ENCODE peak calls at places on chromosomes 1 and 21, in six cellular contexts. P is ovary, M is HCT116, X is IMR-90, B is Peyer's patch, A is K562. D is an unnamed sample.
A peak's percentile ranks its signal among the peaks of the same experiment; 100 is the strongest.

GRCh38 chr1:9774744-9775679 is 48.8 kb downstream of the CLSTN1 start:
- DNase-seq in P (no peak), M (no peak), X (no peak), B (no peak), A (peak; percentile 85), D (no peak)

GRCh38 chr1:78303620-78304019 is 187.2 kb upstream of the PTGFR start:
- DNase-seq in P (no peak), M (no peak), X (peak; percentile 95), B (no peak), A (no peak), D (no peak)

GRCh38 chr1:74357150-74357549 is 122.0 kb downstream of the TNNI3K start:
- DNase-seq in P (no peak), M (no peak), X (no peak), B (no peak), A (no peak), D (no peak)

GRCh38 chr1:89552481-89553194 is 28.0 kb downstream of the LRRC8B start:
- DNase-seq in P (no peak), M (no peak), X (no peak), B (no peak), A (no peak), D (no peak)

GRCh38 chr1:168360151-168360550 is 79.5 kb downstream of the TBX19 start:
- DNase-seq in P (no peak), M (no peak), X (no peak), B (no peak), A (no peak), D (no peak)

GRCh38 chr1:235259133-235259778 is 68.7 kb downstream of the ARID4B start:
- DNase-seq in P (no peak), M (no peak), X (no peak), B (no peak), A (no peak), D (no peak)

GRCh38 chr1:12548279-12549105 is 69.5 kb downstream of the DHRS3 start:
- DNase-seq in P (no peak), M (no peak), X (no peak), B (no peak), A (no peak), D (no peak)

GRCh38 chr21:26099610-26100219 is 70.9 kb downstream of the APP start:
- DNase-seq in P (no peak), M (no peak), X (peak; percentile 70), B (no peak), A (peak; percentile 6), D (no peak)

GRCh38 chr1:213389061-213389581 is 338.1 kb downstream of the RPS6KC1 start:
- DNase-seq in P (no peak), M (no peak), X (no peak), B (no peak), A (no peak), D (no peak)

GRCh38 chr1:154129392-154129970 is 25.4 kb downstream of the NUP210L start:
- DNase-seq in P (no peak), M (no peak), X (peak; percentile 26), B (no peak), A (no peak), D (no peak)

GRCh38 chr1:230149751-230150584 is 82.9 kb downstream of the GALNT2 start:
- DNase-seq in P (no peak), M (no peak), X (peak; percentile 32), B (no peak), A (peak; percentile 71), D (peak; percentile 88)

GRCh38 chr1:216528816-216529215 is 105.6 kb upstream of the USH2A start:
- DNase-seq in P (no peak), M (no peak), X (no peak), B (no peak), A (no peak), D (no peak)

GRCh38 chr1:81801032-81801833 is 499 bp downstream of the ADGRL2 start:
- DNase-seq in P (peak; percentile 86), M (no peak), X (peak; percentile 88), B (peak; percentile 54), A (no peak), D (peak; percentile 80)

GRCh38 chr1:95071539-95071938 is 1.2 kb downstream of the ALG14 start:
- DNase-seq in P (no peak), M (no peak), X (no peak), B (no peak), A (no peak), D (no peak)

GRCh38 chr1:168513656-168514404 is 30.0 kb downstream of the XCL2 start:
- DNase-seq in P (peak; percentile 22), M (no peak), X (no peak), B (no peak), A (peak; percentile 9), D (no peak)

GRCh38 chr1:208652300-208653160 is 408.3 kb upstream of the PLXNA2 start:
- DNase-seq in P (no peak), M (peak; percentile 23), X (peak; percentile 66), B (no peak), A (peak; percentile 56), D (no peak)

GRCh38 chr1:217494767-217495166 is 136.1 kb downstream of the GPATCH2 start:
- DNase-seq in P (no peak), M (no peak), X (no peak), B (no peak), A (no peak), D (no peak)

GRCh38 chr1:6466023-6466422 is at the start of gene TNFRSF25:
- DNase-seq in P (no peak), M (no peak), X (no peak), B (no peak), A (no peak), D (no peak)

GRCh38 chr1:34977210-34977471 is 8.0 kb downstream of the TMEM35B start:
- DNase-seq in P (no peak), M (no peak), X (no peak), B (no peak), A (no peak), D (no peak)

GRCh38 chr1:174022976-174023277 is 770 bp upstream of the RC3H1 start:
- DNase-seq in P (no peak), M (no peak), X (no peak), B (no peak), A (no peak), D (no peak)

GRCh38 chr1:94599090-94599813 is 57.7 kb upstream of the F3 start:
- DNase-seq in P (peak; percentile 71), M (no peak), X (peak; percentile 51), B (no peak), A (no peak), D (no peak)

GRCh38 chr1:193348126-193349045 is 162.0 kb upstream of the B3GALT2 start:
- DNase-seq in P (no peak), M (no peak), X (peak; percentile 37), B (no peak), A (no peak), D (no peak)

GRCh38 chr1:93680121-93681094 is 1.2 kb downstream of the BCAR3 start:
- DNase-seq in P (peak; percentile 87), M (peak; percentile 76), X (peak; percentile 91), B (peak; percentile 79), A (peak; percentile 76), D (peak; percentile 91)

GRCh38 chr1:224411766-224412165 is 22.8 kb downstream of the WDR26 start:
- DNase-seq in P (no peak), M (no peak), X (peak; percentile 37), B (no peak), A (no peak), D (no peak)

GRCh38 chr1:3645666-3646355 is 4.1 kb downstream of the WRAP73 start:
- DNase-seq in P (no peak), M (no peak), X (no peak), B (peak; percentile 23), A (no peak), D (peak; percentile 55)

GRCh38 chr21:42466700-42467612 is 29.1 kb downstream of the RSPH1 start:
- DNase-seq in P (no peak), M (peak; percentile 23), X (peak; percentile 7), B (peak; percentile 48), A (peak; percentile 78), D (no peak)

GRCh38 chr1:53393325-53393792 is 65.5 kb upstream of the LRP8 start:
- DNase-seq in P (peak; percentile 65), M (peak; percentile 59), X (peak; percentile 59), B (peak; percentile 86), A (peak; percentile 85), D (peak; percentile 89)

GRCh38 chr1:232423591-232423990 is 206.3 kb downstream of the SIPA1L2 start:
- DNase-seq in P (no peak), M (no peak), X (peak; percentile 44), B (no peak), A (no peak), D (no peak)

GRCh38 chr21:44858291-44858690 is 15.2 kb downstream of the PTTG1IP start:
- DNase-seq in P (no peak), M (no peak), X (no peak), B (peak; percentile 42), A (no peak), D (peak; percentile 48)

GRCh38 chr1:17609529-17609928 is 70.0 kb downstream of the ARHGEF10L start:
- DNase-seq in P (no peak), M (no peak), X (no peak), B (no peak), A (no peak), D (no peak)
- TF ChIP-seq POLR2A in P (no peak), M (no peak), X (no peak), B (no peak), A (no peak), D (no peak)

GRCh38 chr1:69305621-69306020 is 262.1 kb upstream of the LRRC7 start:
- DNase-seq in P (no peak), M (peak; percentile 18), X (no peak), B (no peak), A (peak; percentile 39), D (no peak)
- TF ChIP-seq CTCF in P (no peak), M (no peak), X (no peak), B (no peak), A (peak; percentile 56), D (no peak)

GRCh38 chr1:36096500-36097412 is 8.1 kb downstream of the ADPRS start:
- DNase-seq in P (no peak), M (no peak), X (peak; percentile 5), B (peak; percentile 27), A (peak; percentile 41), D (no peak)
- TF ChIP-seq POLR2A in P (no peak), M (no peak), X (no peak), B (no peak), A (no peak), D (no peak)

GRCh38 chr1:227432981-227433380 is 114.7 kb upstream of the CDC42BPA start:
- DNase-seq in P (no peak), M (no peak), X (no peak), B (no peak), A (no peak), D (no peak)

GRCh38 chr1:227433663-227434062 is 115.4 kb upstream of the CDC42BPA start:
- DNase-seq in P (no peak), M (no peak), X (no peak), B (no peak), A (no peak), D (no peak)

GRCh38 chr1:227434808-227435207 is 116.5 kb upstream of the CDC42BPA start:
- DNase-seq in P (no peak), M (no peak), X (no peak), B (no peak), A (no peak), D (no peak)

GRCh38 chr1:227440167-227440566 is 121.9 kb upstream of the CDC42BPA start:
- DNase-seq in P (no peak), M (no peak), X (no peak), B (no peak), A (peak; percentile 47), D (no peak)

DNA sequence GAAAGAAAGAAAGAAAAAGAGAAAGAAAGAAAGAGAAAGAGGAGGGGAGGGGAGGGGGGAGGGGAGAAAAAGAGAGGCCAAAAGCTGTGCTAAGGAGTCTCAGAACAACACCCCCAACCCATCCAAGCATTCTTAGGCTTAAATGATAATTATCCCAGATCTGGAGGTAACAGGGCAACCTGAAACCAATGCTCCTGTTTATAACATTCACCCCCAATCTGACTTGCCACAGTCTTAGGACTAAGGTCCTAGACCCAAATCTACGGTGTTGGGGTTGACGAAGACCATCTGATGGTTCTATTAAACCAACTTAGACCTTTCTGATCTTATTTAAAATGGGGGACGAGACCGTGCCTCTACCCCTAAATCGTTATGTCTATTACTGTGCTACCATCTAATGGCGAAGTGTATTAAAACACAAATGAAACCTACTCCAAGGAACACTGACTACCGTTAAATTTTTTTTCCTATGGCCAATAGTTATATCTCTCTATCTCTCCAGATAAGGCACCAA is 119.3 kb upstream of the CDC42BPA start:
- DNase-seq in P (no peak), M (peak; percentile 55), X (peak; percentile 68), B (no peak), A (peak; percentile 81), D (no peak)
- TF ChIP-seq CTCF in P (no peak), M (peak; percentile 83), X (peak; percentile 73), B (peak; percentile 61), A (peak; percentile 59), D (no peak)

D was measured in spleen.